ENCODE peak calls at places on chromosomes 4 and X, in eight cellular contexts. G is PC-3; F is ovary; W is CD4-positive, CD25-positive, alpha-beta regulatory T cell; R is GM23248; P is caudate nucleus; J is WERI-Rb-1; X is CD4-positive, alpha-beta T cell. Z is an unnamed sample.

GRCh38 chr4:186192068-186192751 is 843 bp downstream of the CYP4V2 start:
- DNase-seq in W (peak; percentile 55), F (peak; percentile 57), R (peak; percentile 66), J (peak; percentile 16), P (no peak), G (peak; percentile 6), X (peak; percentile 20), Z (peak; percentile 63)

GRCh38 chr4:74223801-74224200 is 65.9 kb downstream of the MTHFD2L start:
- DNase-seq in W (no peak), R (peak; percentile 88), X (no peak), G (peak; percentile 88), P (no peak), J (no peak), F (no peak), Z (no peak)

GRCh38 chr4:134072137-134072536 is 129.5 kb downstream of the PABPC4L start:
- DNase-seq in P (no peak), W (no peak), J (no peak), X (no peak), G (peak; percentile 9), F (no peak), R (no peak), Z (no peak)

GRCh38 chrX:51435101-51435500 is 61.3 kb downstream of the NUDT11 start:
- DNase-seq in R (no peak), X (no peak), P (no peak), J (no peak), G (no peak), W (no peak), F (no peak), Z (no peak)

GRCh38 chrX:54807524-54808108 is at the start of gene MAGED2:
- DNase-seq in P (peak; percentile 35), W (peak; percentile 49), J (peak; percentile 38), G (peak; percentile 8), F (peak; percentile 57), R (peak; percentile 42), X (peak; percentile 30), Z (peak; percentile 42)

GRCh38 chrX:97389761-97390192 is 506.1 kb downstream of the RPA4 start:
- DNase-seq in R (peak; percentile 71), F (no peak), W (no peak), G (peak; percentile 68), P (no peak), J (no peak), X (no peak), Z (no peak)

GRCh38 chr4:68378226-68378625 is 28.3 kb upstream of the YTHDC1 start:
- DNase-seq in R (no peak), W (no peak), F (no peak), P (no peak), G (no peak), X (no peak), J (no peak), Z (no peak)

GRCh38 chr4:177673980-177674504 is 231.8 kb upstream of the AGA start:
- DNase-seq in R (no peak), G (no peak), J (no peak), F (no peak), P (no peak), W (no peak), X (no peak), Z (no peak)

GRCh38 chr4:25888781-25889180 is 25.2 kb upstream of the SMIM20 start:
- DNase-seq in F (no peak), P (no peak), G (peak; percentile 14), R (peak; percentile 53), W (no peak), X (no peak), J (no peak), Z (no peak)

GRCh38 chrX:23334871-23335599 is 386 bp downstream of the PTCHD1 start:
- DNase-seq in X (no peak), G (no peak), F (no peak), J (peak; percentile 12), P (no peak), R (no peak), W (no peak), Z (no peak)

GRCh38 chrX:107628662-107629532 is 587 bp downstream of the PRPS1 start:
- DNase-seq in J (peak; percentile 24), G (peak; percentile 60), P (no peak), R (peak; percentile 55), W (peak; percentile 78), F (peak; percentile 38), X (peak; percentile 28), Z (peak; percentile 54)

GRCh38 chr4:15164571-15164970 is 162.3 kb downstream of the CPEB2 start:
- DNase-seq in W (no peak), G (peak; percentile 17), X (no peak), F (no peak), R (peak; percentile 46), J (no peak), P (no peak), Z (no peak)

GRCh38 chr4:163492951-163493504 is 1.5 kb upstream of the TMA16 start:
- DNase-seq in P (no peak), R (peak; percentile 4), G (peak; percentile 8), X (no peak), J (no peak), F (no peak), W (no peak), Z (no peak)

GRCh38 chr4:20395160-20395773 is 143.6 kb downstream of the SLIT2 start:
- DNase-seq in X (no peak), F (no peak), G (peak; percentile 54), J (peak; percentile 70), W (peak; percentile 16), P (no peak), R (peak; percentile 41), Z (peak; percentile 10)

GRCh38 chrX:150227873-150228272 is 135.2 kb upstream of the MAMLD1 start:
- DNase-seq in W (no peak), P (no peak), X (no peak), G (no peak), R (no peak), J (no peak), F (no peak), Z (no peak)

GRCh38 chr4:17475481-17475880 is 36.4 kb downstream of the QDPR start:
- DNase-seq in W (no peak), F (no peak), X (no peak), P (no peak), J (no peak), R (peak; percentile 49), G (peak; percentile 31), Z (no peak)

GRCh38 chr4:33339762-33340161 is 2619.6 kb downstream of the PCDH7 start:
- DNase-seq in X (no peak), F (no peak), J (no peak), G (no peak), R (no peak), P (no peak), W (no peak), Z (no peak)
- H3K27ac ChIP-seq in X (no peak overlapping the region), F (no peak overlapping the region), J (no peak overlapping the region), G (no peak overlapping the region), R (no peak overlapping the region), P (no peak overlapping the region), W (no peak overlapping the region), Z (no peak overlapping the region)

DNA sequence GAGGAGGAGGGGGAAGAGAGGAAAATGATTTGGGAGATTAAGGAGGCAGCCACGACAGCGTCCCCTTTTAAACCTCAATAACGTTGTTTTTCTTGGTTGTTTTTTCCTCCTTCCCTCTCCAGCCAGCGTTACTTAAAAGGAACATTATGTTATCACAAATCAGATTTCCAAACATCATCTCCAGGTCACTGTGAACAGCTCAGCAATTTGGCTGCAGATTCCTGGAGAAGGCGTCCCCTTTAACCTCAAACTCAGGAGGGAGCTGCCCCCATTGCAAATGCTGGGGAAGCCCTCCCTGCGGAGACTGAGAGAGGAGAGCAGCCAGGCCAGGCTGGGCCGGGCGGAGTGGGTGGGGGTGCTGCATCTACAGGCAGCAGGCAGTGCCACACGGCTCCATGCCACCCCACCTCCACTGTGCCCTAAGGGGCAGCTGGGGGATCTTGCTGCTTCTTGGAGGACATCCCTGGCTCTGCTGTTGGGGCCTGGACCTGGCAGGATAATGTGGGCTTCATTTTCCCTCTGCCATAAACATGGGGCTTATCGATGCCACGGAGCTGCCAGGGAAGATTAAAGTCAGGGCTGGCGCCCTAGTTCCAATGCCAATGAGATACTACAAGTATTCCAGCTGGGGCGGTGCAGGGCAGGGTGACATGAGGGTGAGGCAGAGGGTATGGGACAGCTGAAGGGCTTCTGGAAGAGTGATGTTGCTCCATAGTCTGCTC is 148.9 kb downstream of the PJA1 start:
- DNase-seq in P (no peak), X (no peak), F (no peak), W (no peak), G (no peak), R (no peak), J (no peak), Z (peak; percentile 69)
- H3K27ac ChIP-seq in P (no peak overlapping the region), X (no peak overlapping the region), F (no peak overlapping the region), W (no peak overlapping the region), G (no peak overlapping the region), R (no peak overlapping the region), J (no peak overlapping the region), Z (peak overlapping the region; percentile 59)

DNA sequence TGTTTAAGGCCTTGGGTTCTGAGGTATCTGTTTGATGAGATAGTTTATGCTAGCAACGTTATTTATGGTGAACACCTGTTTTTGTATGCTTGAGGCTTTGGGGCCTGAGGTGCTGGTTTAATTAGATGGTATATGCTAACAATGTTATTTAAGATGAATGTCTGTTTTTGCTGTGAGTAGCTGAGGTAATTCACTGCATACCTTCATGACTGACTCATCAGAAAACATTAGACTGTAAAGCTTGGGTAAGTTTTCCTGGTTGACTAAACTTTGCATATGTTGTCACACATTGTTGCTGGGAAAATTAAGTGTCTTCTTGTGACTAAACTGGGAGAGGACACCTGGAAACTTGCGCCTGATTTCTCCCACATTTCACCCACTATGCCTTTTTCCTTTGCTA is 1026.6 kb downstream of the RAPGEF2 start:
- DNase-seq in P (no peak), X (no peak), R (no peak), F (no peak), J (no peak), G (peak; percentile 62), W (no peak), Z (no peak)
- H3K27ac ChIP-seq in P (no peak overlapping the region), X (no peak overlapping the region), R (no peak overlapping the region), F (no peak overlapping the region), J (no peak overlapping the region), G (peak overlapping the region; percentile 44), W (no peak overlapping the region), Z (no peak overlapping the region)

GRCh38 chrX:46587753-46588171 is 14.2 kb downstream of the CHST7 start:
- DNase-seq in X (no peak), F (no peak), R (peak; percentile 4), G (no peak), J (no peak), P (no peak), W (no peak), Z (no peak)

GRCh38 chrX:46589977-46590723 is 16.6 kb downstream of the CHST7 start:
- DNase-seq in X (no peak), G (peak; percentile 81), W (peak; percentile 39), J (no peak), P (no peak), R (peak; percentile 82), F (no peak), Z (no peak)

GRCh38 chrX:46582964-46583363 is 9.4 kb downstream of the CHST7 start:
- DNase-seq in F (no peak), J (no peak), P (no peak), W (no peak), G (no peak), R (peak; percentile 87), X (no peak), Z (no peak)

GRCh38 chrX:46588263-46588662 is 14.7 kb downstream of the CHST7 start:
- DNase-seq in P (no peak), J (no peak), R (peak; percentile 66), W (peak; percentile 77), F (peak; percentile 50), X (peak; percentile 17), G (peak; percentile 22), Z (peak; percentile 53)

DNA sequence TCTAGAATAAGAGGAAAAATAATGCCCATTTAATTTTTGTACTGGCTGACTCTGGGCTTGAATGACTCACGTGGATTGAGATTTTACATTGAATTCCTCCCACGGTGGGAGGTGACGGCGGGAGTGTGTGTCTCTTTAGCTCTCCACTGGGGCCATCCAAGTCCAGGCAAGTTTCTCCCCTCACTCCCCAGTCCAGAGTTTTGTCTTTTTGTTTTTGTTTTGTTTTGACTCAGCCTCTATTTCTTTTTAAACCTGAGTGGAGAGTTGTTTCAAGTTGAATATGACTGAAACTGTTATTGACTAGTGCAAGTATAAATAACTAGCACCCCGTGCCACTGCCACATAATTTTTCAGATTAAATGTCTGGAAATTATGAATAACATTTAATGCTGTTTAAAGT is 13.6 kb downstream of the CHST7 start:
- DNase-seq in W (peak; percentile 35), J (no peak), P (no peak), F (no peak), R (peak; percentile 76), X (no peak), G (no peak), Z (no peak)
- H3K27ac ChIP-seq in W (peak overlapping the region; percentile 69), J (no peak overlapping the region), P (no peak overlapping the region), F (no peak overlapping the region), R (peak overlapping the region; percentile 59), X (no peak overlapping the region), G (no peak overlapping the region), Z (peak overlapping the region; percentile 27)